ENCODE peak calls at places on chromosomes 12 and 14, in six cellular contexts. One of them, this sample, is unnamed.

GRCh38 chr12:131682511-131682895 is 28.4 kb upstream of the SFSWAP start:
- DNase-seq in mammary epithelial cell: no peak
- DNase-seq in GM23248: no peak
- DNase-seq in A549: no peak
- DNase-seq in PC-3: no peak
- DNase-seq in HCT116: no peak
- DNase-seq in this sample: no peak

GRCh38 chr12:26271889-26272492 is 76.6 kb downstream of the SSPN start:
- DNase-seq in mammary epithelial cell: peak
- DNase-seq in GM23248: peak
- DNase-seq in A549: no peak
- DNase-seq in PC-3: peak
- DNase-seq in HCT116: no peak
- DNase-seq in this sample: peak

GRCh38 chr12:49282302-49282701 is 12.6 kb upstream of the PRPH start:
- DNase-seq in mammary epithelial cell: no peak
- DNase-seq in GM23248: no peak
- DNase-seq in A549: no peak
- DNase-seq in PC-3: no peak
- DNase-seq in HCT116: no peak
- DNase-seq in this sample: no peak

GRCh38 chr14:89826581-89826980 is 127.9 kb downstream of the EFCAB11 start:
- DNase-seq in mammary epithelial cell: peak
- DNase-seq in GM23248: peak
- DNase-seq in A549: no peak
- DNase-seq in PC-3: peak
- DNase-seq in HCT116: no peak
- DNase-seq in this sample: no peak

GRCh38 chr14:56002316-56002715 is 115.9 kb upstream of the PELI2 start:
- DNase-seq in mammary epithelial cell: no peak
- DNase-seq in GM23248: peak
- DNase-seq in A549: no peak
- DNase-seq in PC-3: peak
- DNase-seq in HCT116: no peak
- DNase-seq in this sample: no peak

GRCh38 chr14:95234426-95234825 is 77.1 kb upstream of the DICER1 start:
- DNase-seq in mammary epithelial cell: no peak
- DNase-seq in GM23248: no peak
- DNase-seq in A549: no peak
- DNase-seq in PC-3: no peak
- DNase-seq in HCT116: no peak
- DNase-seq in this sample: no peak

GRCh38 chr12:7439579-7440505 is 4.1 kb downstream of the CD163L1 start:
- DNase-seq in mammary epithelial cell: no peak
- DNase-seq in GM23248: peak
- DNase-seq in A549: peak
- DNase-seq in PC-3: no peak
- DNase-seq in HCT116: no peak
- DNase-seq in this sample: peak

GRCh38 chr12:26195641-26196423 is 459 bp downstream of the SSPN start:
- DNase-seq in mammary epithelial cell: peak
- DNase-seq in GM23248: peak
- DNase-seq in A549: peak
- DNase-seq in PC-3: peak
- DNase-seq in HCT116: no peak
- DNase-seq in this sample: peak

GRCh38 chr12:67750528-67751183 is 102.1 kb downstream of the DYRK2 start:
- DNase-seq in mammary epithelial cell: no peak
- DNase-seq in GM23248: peak
- DNase-seq in A549: no peak
- DNase-seq in PC-3: no peak
- DNase-seq in HCT116: no peak
- DNase-seq in this sample: no peak

GRCh38 chr12:66048843-66049537 is 81.6 kb downstream of the LLPH start:
- DNase-seq in mammary epithelial cell: peak
- DNase-seq in GM23248: peak
- DNase-seq in A549: no peak
- DNase-seq in PC-3: peak
- DNase-seq in HCT116: no peak
- DNase-seq in this sample: no peak

GRCh38 chr14:104687601-104688504 is 1.6 kb upstream of the INF2 start:
- DNase-seq in mammary epithelial cell: peak
- DNase-seq in GM23248: peak
- DNase-seq in A549: peak
- DNase-seq in PC-3: peak
- DNase-seq in HCT116: peak
- DNase-seq in this sample: peak

DNA sequence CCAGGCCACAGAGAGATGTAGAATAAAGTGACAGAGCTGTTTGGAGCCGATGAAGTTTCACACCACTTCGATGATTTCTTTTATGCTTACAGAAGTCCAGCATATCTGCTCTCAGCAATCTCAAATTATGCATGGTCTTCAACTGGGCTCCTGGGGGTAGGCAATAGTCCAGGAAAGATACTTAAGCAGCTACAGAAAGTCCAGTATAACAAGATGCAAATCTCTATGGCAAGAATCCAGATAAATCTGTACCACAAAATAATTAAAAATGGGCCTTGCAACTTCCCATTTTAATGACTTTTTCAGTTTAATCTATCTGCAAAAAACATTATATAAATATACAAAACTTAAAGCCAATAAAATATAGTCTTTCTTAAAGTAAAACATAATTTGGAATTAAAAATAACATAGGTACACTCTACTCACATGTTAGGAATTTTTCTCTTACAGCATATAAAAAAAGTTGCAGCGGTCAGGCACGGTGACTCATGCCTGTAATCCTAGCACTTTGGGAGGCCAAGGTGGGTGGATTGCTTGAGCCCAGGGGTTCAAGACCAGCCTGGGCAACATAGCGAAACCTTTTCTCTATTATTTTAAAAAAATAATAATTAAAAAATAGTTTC is 20.5 kb upstream of the RAD51AP1 start:
- DNase-seq in mammary epithelial cell: peak
- DNase-seq in GM23248: peak
- DNase-seq in A549: no peak
- DNase-seq in PC-3: peak
- DNase-seq in HCT116: peak
- DNase-seq in this sample: peak
- H3K4me3 ChIP-seq in mammary epithelial cell: no peak
- H3K4me3 ChIP-seq in GM23248: no peak
- H3K4me3 ChIP-seq in A549: no peak
- H3K4me3 ChIP-seq in PC-3: no peak
- H3K4me3 ChIP-seq in HCT116: no peak
- H3K4me3 ChIP-seq in this sample: no peak

GRCh38 chr14:59346796-59347510 is 118.2 kb downstream of the GPR135 start:
- DNase-seq in mammary epithelial cell: no peak
- DNase-seq in GM23248: peak
- DNase-seq in A549: no peak
- DNase-seq in PC-3: no peak
- DNase-seq in HCT116: no peak
- DNase-seq in this sample: no peak
- H3K4me2 ChIP-seq in mammary epithelial cell: peak
- H3K4me2 ChIP-seq in GM23248: peak
- H3K4me2 ChIP-seq in A549: no peak
- H3K4me2 ChIP-seq in PC-3: no peak
- H3K4me2 ChIP-seq in HCT116: no peak
- H3K4me2 ChIP-seq in this sample: no peak

GRCh38 chr12:45208604-45209487 is 7.0 kb upstream of the ANO6 start:
- DNase-seq in mammary epithelial cell: peak
- DNase-seq in GM23248: peak
- DNase-seq in A549: no peak
- DNase-seq in PC-3: peak
- DNase-seq in HCT116: peak
- DNase-seq in this sample: no peak

GRCh38 chr12:45205165-45205825 is 10.6 kb upstream of the ANO6 start:
- DNase-seq in mammary epithelial cell: no peak
- DNase-seq in GM23248: no peak
- DNase-seq in A549: no peak
- DNase-seq in PC-3: no peak
- DNase-seq in HCT116: no peak
- DNase-seq in this sample: no peak

GRCh38 chr12:45204757-45205156 is 11.1 kb upstream of the ANO6 start:
- DNase-seq in mammary epithelial cell: no peak
- DNase-seq in GM23248: no peak
- DNase-seq in A549: no peak
- DNase-seq in PC-3: no peak
- DNase-seq in HCT116: no peak
- DNase-seq in this sample: no peak

GRCh38 chr12:45200497-45201043 is 15.3 kb upstream of the ANO6 start:
- DNase-seq in mammary epithelial cell: peak
- DNase-seq in GM23248: no peak
- DNase-seq in A549: no peak
- DNase-seq in PC-3: no peak
- DNase-seq in HCT116: no peak
- DNase-seq in this sample: peak

GRCh38 chr12:45203767-45204166 is 12.1 kb upstream of the ANO6 start:
- DNase-seq in mammary epithelial cell: no peak
- DNase-seq in GM23248: no peak
- DNase-seq in A549: no peak
- DNase-seq in PC-3: no peak
- DNase-seq in HCT116: no peak
- DNase-seq in this sample: no peak
- H3K4me3 ChIP-seq in mammary epithelial cell: no peak
- H3K4me3 ChIP-seq in GM23248: no peak
- H3K4me3 ChIP-seq in A549: no peak
- H3K4me3 ChIP-seq in PC-3: no peak
- H3K4me3 ChIP-seq in HCT116: no peak
- H3K4me3 ChIP-seq in this sample: no peak

GRCh38 chr12:6214633-6215032 is 14.4 kb downstream of the CD9 start:
- DNase-seq in mammary epithelial cell: peak
- DNase-seq in GM23248: no peak
- DNase-seq in A549: no peak
- DNase-seq in PC-3: no peak
- DNase-seq in HCT116: no peak
- DNase-seq in this sample: no peak

GRCh38 chr12:6215120-6215807 is 15.1 kb downstream of the CD9 start:
- DNase-seq in mammary epithelial cell: no peak
- DNase-seq in GM23248: no peak
- DNase-seq in A549: peak
- DNase-seq in PC-3: no peak
- DNase-seq in HCT116: no peak
- DNase-seq in this sample: no peak

GRCh38 chr12:6215932-6216494 is 15.8 kb downstream of the CD9 start:
- DNase-seq in mammary epithelial cell: peak
- DNase-seq in GM23248: peak
- DNase-seq in A549: peak
- DNase-seq in PC-3: peak
- DNase-seq in HCT116: peak
- DNase-seq in this sample: peak

GRCh38 chr12:6212086-6212485 is 11.9 kb downstream of the CD9 start:
- DNase-seq in mammary epithelial cell: no peak
- DNase-seq in GM23248: peak
- DNase-seq in A549: no peak
- DNase-seq in PC-3: no peak
- DNase-seq in HCT116: no peak
- DNase-seq in this sample: no peak

GRCh38 chr12:6213969-6214368 is 13.8 kb downstream of the CD9 start:
- DNase-seq in mammary epithelial cell: no peak
- DNase-seq in GM23248: peak
- DNase-seq in A549: no peak
- DNase-seq in PC-3: peak
- DNase-seq in HCT116: no peak
- DNase-seq in this sample: no peak
- H3K4me2 ChIP-seq in mammary epithelial cell: peak
- H3K4me2 ChIP-seq in GM23248: no peak
- H3K4me2 ChIP-seq in A549: no peak
- H3K4me2 ChIP-seq in PC-3: peak
- H3K4me2 ChIP-seq in HCT116: peak
- H3K4me2 ChIP-seq in this sample: no peak

GRCh38 chr14:99242816-99243795 is 28.9 kb downstream of the BCL11B start:
- DNase-seq in mammary epithelial cell: no peak
- DNase-seq in GM23248: no peak
- DNase-seq in A549: no peak
- DNase-seq in PC-3: no peak
- DNase-seq in HCT116: no peak
- DNase-seq in this sample: no peak

GRCh38 chr14:99239661-99240092 is 32.3 kb downstream of the BCL11B start:
- DNase-seq in mammary epithelial cell: peak
- DNase-seq in GM23248: no peak
- DNase-seq in A549: no peak
- DNase-seq in PC-3: peak
- DNase-seq in HCT116: no peak
- DNase-seq in this sample: no peak

GRCh38 chr14:99242238-99242637 is 29.8 kb downstream of the BCL11B start:
- DNase-seq in mammary epithelial cell: no peak
- DNase-seq in GM23248: no peak
- DNase-seq in A549: no peak
- DNase-seq in PC-3: no peak
- DNase-seq in HCT116: no peak
- DNase-seq in this sample: no peak

GRCh38 chr14:99241314-99242035 is 30.5 kb downstream of the BCL11B start:
- DNase-seq in mammary epithelial cell: no peak
- DNase-seq in GM23248: no peak
- DNase-seq in A549: no peak
- DNase-seq in PC-3: no peak
- DNase-seq in HCT116: no peak
- DNase-seq in this sample: no peak

GRCh38 chr14:99240512-99241313 is 31.3 kb downstream of the BCL11B start:
- DNase-seq in mammary epithelial cell: no peak
- DNase-seq in GM23248: no peak
- DNase-seq in A549: no peak
- DNase-seq in PC-3: no peak
- DNase-seq in HCT116: no peak
- DNase-seq in this sample: no peak
- H3K4me3 ChIP-seq in mammary epithelial cell: no peak
- H3K4me3 ChIP-seq in GM23248: no peak
- H3K4me3 ChIP-seq in A549: no peak
- H3K4me3 ChIP-seq in PC-3: no peak
- H3K4me3 ChIP-seq in HCT116: no peak
- H3K4me3 ChIP-seq in this sample: no peak

GRCh38 chr14:74441113-74441512 is 15.1 kb upstream of the SYNDIG1L start:
- DNase-seq in mammary epithelial cell: no peak
- DNase-seq in GM23248: no peak
- DNase-seq in A549: no peak
- DNase-seq in PC-3: no peak
- DNase-seq in HCT116: no peak
- DNase-seq in this sample: no peak

GRCh38 chr14:74438351-74438915 is 12.4 kb upstream of the SYNDIG1L start:
- DNase-seq in mammary epithelial cell: no peak
- DNase-seq in GM23248: no peak
- DNase-seq in A549: no peak
- DNase-seq in PC-3: peak
- DNase-seq in HCT116: no peak
- DNase-seq in this sample: peak

GRCh38 chr14:74442757-74443156 is 16.7 kb upstream of the SYNDIG1L start:
- DNase-seq in mammary epithelial cell: no peak
- DNase-seq in GM23248: no peak
- DNase-seq in A549: no peak
- DNase-seq in PC-3: no peak
- DNase-seq in HCT116: no peak
- DNase-seq in this sample: no peak

DNA sequence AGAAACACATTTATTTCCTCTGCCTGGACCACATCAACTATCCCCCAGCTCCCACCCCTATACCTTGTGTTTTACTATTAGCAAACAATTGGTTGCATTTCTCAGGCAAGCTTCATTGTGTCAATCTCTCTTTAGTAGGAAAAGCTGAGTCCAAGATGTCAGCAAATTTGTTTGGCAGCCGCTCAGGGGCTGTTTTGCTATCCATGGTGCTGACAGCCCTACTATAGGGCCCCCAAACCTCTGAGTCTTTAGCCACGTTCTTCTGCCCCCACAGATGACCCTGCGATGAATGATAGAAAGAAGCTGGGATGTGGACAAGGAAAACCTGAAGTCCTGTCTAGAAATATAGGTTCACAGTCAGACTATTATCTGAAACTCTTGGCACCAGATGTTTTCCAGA is 11.6 kb upstream of the SYNDIG1L start:
- DNase-seq in mammary epithelial cell: no peak
- DNase-seq in GM23248: peak
- DNase-seq in A549: no peak
- DNase-seq in PC-3: peak
- DNase-seq in HCT116: no peak
- DNase-seq in this sample: no peak
- H3K4me2 ChIP-seq in mammary epithelial cell: no peak
- H3K4me2 ChIP-seq in GM23248: no peak
- H3K4me2 ChIP-seq in A549: no peak
- H3K4me2 ChIP-seq in PC-3: no peak
- H3K4me2 ChIP-seq in HCT116: no peak
- H3K4me2 ChIP-seq in this sample: no peak

This sample was measured in trophoblast cell.